ENCODE peak calls at places on chromosome 9, in eight cellular contexts. T is transverse colon, N is DND-41, H is HFF-Myc, X is lower leg skin, C is foreskin fibroblast, U is choroid plexus epithelial cell, Y is fibroblast of mammary gland. G is an unnamed sample.

GRCh38 chr9:119768266-119768665 is 399.0 kb upstream of the BRINP1 start:
- DNase-seq in N (no peak), H (no peak), C (no peak), T (no peak), X (no peak), Y (no peak), U (no peak), G (no peak)

GRCh38 chr9:104872959-104873850 is 54.8 kb downstream of the ABCA1 start:
- DNase-seq in T (peak; percentile 28), C (peak; percentile 95), H (peak; percentile 69), Y (peak; percentile 98), N (no peak), U (peak; percentile 95), X (peak; percentile 64), G (peak; percentile 88)

GRCh38 chr9:128155736-128156500 is 4.1 kb upstream of the BBLN start:
- DNase-seq in Y (no peak), H (no peak), U (no peak), C (no peak), N (no peak), X (no peak), T (no peak), G (no peak)

GRCh38 chr9:35790385-35791291 is 753 bp upstream of the NPR2 start:
- DNase-seq in Y (peak; percentile 89), X (peak; percentile 65), T (peak; percentile 71), U (peak; percentile 92), N (peak; percentile 62), H (peak; percentile 66), C (peak; percentile 93), G (peak; percentile 91)

GRCh38 chr9:18707489-18708210 is 233.7 kb downstream of the ADAMTSL1 start:
- DNase-seq in C (no peak), U (peak; percentile 16), Y (peak; percentile 54), H (no peak), X (no peak), N (no peak), T (no peak), G (peak; percentile 69)

GRCh38 chr9:133731876-133732321 is 6.3 kb downstream of the SARDH start:
- DNase-seq in Y (peak; percentile 50), T (no peak), U (peak; percentile 72), C (peak; percentile 34), X (no peak), H (peak; percentile 24), N (no peak), G (peak; percentile 21)

GRCh38 chr9:131833906-131834305 is 94.0 kb upstream of the RAPGEF1 start:
- DNase-seq in Y (peak; percentile 60), T (no peak), C (no peak), X (no peak), U (peak; percentile 9), N (no peak), H (no peak), G (peak; percentile 1)

GRCh38 chr9:101510344-101510940 is 23.2 kb upstream of the RNF20 start:
- DNase-seq in X (no peak), Y (no peak), H (no peak), T (no peak), C (no peak), U (no peak), N (no peak), G (no peak)

GRCh38 chr9:124257865-124258764 is at the start of gene NEK6:
- DNase-seq in N (no peak), X (no peak), T (peak; percentile 19), Y (peak; percentile 76), U (peak; percentile 65), H (no peak), C (peak; percentile 82), G (peak; percentile 65)

GRCh38 chr9:129352157-129352870 is 174.3 kb upstream of the IER5L start:
- DNase-seq in T (no peak), Y (no peak), C (peak; percentile 41), X (no peak), U (peak; percentile 50), N (no peak), H (no peak), G (no peak)

GRCh38 chr9:88826651-88827245 is 164.5 kb upstream of the S1PR3 start:
- DNase-seq in C (peak; percentile 67), T (no peak), H (no peak), U (peak; percentile 81), Y (peak; percentile 89), X (no peak), N (no peak), G (peak; percentile 87)

GRCh38 chr9:124629600-124629999 is 122.4 kb upstream of the NR5A1 start:
- DNase-seq in N (no peak), Y (peak; percentile 79), X (no peak), T (no peak), H (no peak), U (peak; percentile 45), C (peak; percentile 61), G (peak; percentile 63)

GRCh38 chr9:123787411-123787810 is 142.5 kb downstream of the DENND1A start:
- DNase-seq in C (peak; percentile 28), X (no peak), U (no peak), H (no peak), N (no peak), Y (no peak), T (no peak), G (no peak)

GRCh38 chr9:96655198-96655851 is at the start of gene PRXL2C:
- DNase-seq in X (peak; percentile 81), C (peak; percentile 84), U (peak; percentile 70), T (peak; percentile 90), Y (peak; percentile 61), H (no peak), N (no peak), G (peak; percentile 62)

GRCh38 chr9:69932901-69933300 is 110.7 kb upstream of the MAMDC2 start:
- DNase-seq in C (peak; percentile 36), H (no peak), N (no peak), T (no peak), U (peak; percentile 13), Y (no peak), X (no peak), G (no peak)

GRCh38 chr9:34114436-34114835 is 12.1 kb downstream of the DCAF12 start:
- DNase-seq in U (peak; percentile 23), N (no peak), Y (no peak), T (no peak), C (no peak), X (no peak), H (no peak), G (no peak)

GRCh38 chr9:71937898-71938297 is 26.5 kb downstream of the C9orf85 start:
- DNase-seq in H (no peak), Y (no peak), U (no peak), X (no peak), N (no peak), C (no peak), T (no peak), G (no peak)

GRCh38 chr9:92639791-92640271 is 30.1 kb downstream of the IPPK start:
- DNase-seq in C (no peak), H (no peak), N (no peak), Y (no peak), U (no peak), T (no peak), X (no peak), G (no peak)

GRCh38 chr9:121736964-121737462 is 85.6 kb downstream of the DAB2IP start:
- DNase-seq in U (no peak), T (peak; percentile 89), H (no peak), X (no peak), C (peak; percentile 27), N (no peak), Y (no peak), G (no peak)

GRCh38 chr9:76704601-76705204 is 59.5 kb upstream of the PCA3 start:
- DNase-seq in U (peak; percentile 98), T (no peak), Y (peak; percentile 94), X (no peak), H (peak; percentile 65), N (no peak), C (peak; percentile 91), G (peak; percentile 98)

GRCh38 chr9:124593080-124594058 is 86.2 kb upstream of the NR5A1 start:
- DNase-seq in X (no peak), N (no peak), T (no peak), H (peak; percentile 41), U (peak; percentile 39), C (peak; percentile 46), Y (peak; percentile 28), G (no peak)

DNA sequence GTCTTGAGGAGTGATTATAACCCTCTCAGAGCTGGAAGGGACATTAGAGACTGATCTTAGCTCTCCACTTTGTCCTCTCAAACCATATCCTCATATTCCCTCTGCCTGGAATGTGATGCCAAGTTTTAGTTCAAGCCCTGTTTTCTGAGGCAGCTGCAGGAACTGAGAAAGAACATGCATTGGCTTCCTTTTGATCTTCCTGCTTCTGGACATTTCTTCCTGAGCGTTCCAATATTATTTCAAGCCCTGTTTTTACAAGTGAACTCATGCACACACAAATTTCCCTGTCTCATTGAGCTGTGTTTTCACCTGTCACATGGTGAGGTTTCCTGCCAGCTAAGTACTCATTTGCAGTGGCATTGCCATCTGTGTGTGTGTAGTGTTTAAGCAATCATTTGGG is 17.0 kb downstream of the FOCAD start:
- DNase-seq in X (no peak), Y (no peak), C (no peak), U (peak; percentile 5), T (no peak), N (no peak), H (no peak), G (peak; percentile 32)
- H3K4me3 ChIP-seq in X (no peak overlapping the region), Y (no peak overlapping the region), C (no peak overlapping the region), U (no peak overlapping the region), T (no peak overlapping the region), N (no peak overlapping the region), H (no peak overlapping the region), G (no peak overlapping the region)

GRCh38 chr9:4967521-4967920 is 17.6 kb upstream of the JAK2 start:
- DNase-seq in C (peak; percentile 58), T (no peak), H (no peak), U (peak; percentile 54), N (no peak), Y (peak; percentile 89), X (no peak), G (peak; percentile 83)

GRCh38 chr9:4965174-4965821 is 19.8 kb upstream of the JAK2 start:
- DNase-seq in H (no peak), C (no peak), T (no peak), N (no peak), Y (no peak), U (no peak), X (no peak), G (no peak)

GRCh38 chr9:4962085-4962484 is 23.0 kb upstream of the JAK2 start:
- DNase-seq in C (no peak), T (no peak), H (no peak), X (no peak), N (no peak), Y (no peak), U (peak; percentile 31), G (no peak)

GRCh38 chr9:4969130-4969529 is 15.9 kb upstream of the JAK2 start:
- DNase-seq in H (no peak), X (no peak), U (no peak), T (no peak), N (no peak), Y (no peak), C (no peak), G (no peak)

GRCh38 chr9:4964540-4964939 is 20.5 kb upstream of the JAK2 start:
- DNase-seq in N (no peak), H (no peak), X (no peak), U (peak; percentile 42), Y (peak; percentile 17), T (no peak), C (no peak), G (no peak)
- TF ChIP-seq CTCF in N (no peak), H (no peak), X (no peak), U (no peak), Y (no peak), T (no peak), C (no peak), G (no peak)

GRCh38 chr9:4225291-4226119 is 74.4 kb downstream of the GLIS3 start:
- DNase-seq in U (peak; percentile 81), Y (peak; percentile 92), C (peak; percentile 85), N (no peak), X (no peak), H (peak; percentile 65), T (no peak), G (peak; percentile 66)
- H3K4me3 ChIP-seq in U (no peak overlapping the region), Y (no peak overlapping the region), C (no peak overlapping the region), N (no peak overlapping the region), X (no peak overlapping the region), H (no peak overlapping the region), T (no peak overlapping the region), G (no peak overlapping the region)

GRCh38 chr9:86252870-86253269 is 6.6 kb downstream of the C9orf153 start:
- DNase-seq in U (no peak), Y (no peak), C (no peak), N (no peak), X (no peak), H (no peak), T (no peak), G (no peak)
- TF ChIP-seq CTCF in U (no peak), Y (no peak), C (no peak), N (no peak), X (no peak), H (no peak), T (no peak), G (no peak)

G was measured in fibroblast of the aortic adventitia.